ENCODE peak calls at places on chromosomes 6 and 20, in four cellular contexts. W is HAP-1, I is iPS DF 6.9, X is GM23248. D is an unnamed sample.

GRCh38 chr6:10403385-10404106 is 11.3 kb downstream of the TFAP2A start:
- DNase-seq in I (no peak), X (peak), W (no peak), D (no peak)

GRCh38 chr6:7721654-7722053 is 4.2 kb upstream of the BMP6 start:
- DNase-seq in W (peak), X (peak), I (no peak), D (no peak)

GRCh38 chr6:18680842-18681241 is 293.7 kb downstream of the RNF144B start:
- DNase-seq in W (no peak), X (no peak), I (no peak), D (no peak)

GRCh38 chr6:135062735-135063134 is 8.1 kb upstream of the HBS1L start:
- DNase-seq in X (no peak), W (peak), I (no peak), D (no peak)

GRCh38 chr20:15061955-15062354 is 724.5 kb upstream of the FLRT3 start:
- DNase-seq in X (no peak), I (no peak), W (no peak), D (no peak)

GRCh38 chr20:51467971-51468626 is 74.4 kb downstream of the NFATC2 start:
- DNase-seq in I (no peak), W (no peak), X (no peak), D (no peak)

GRCh38 chr6:17186925-17187324 is 85.1 kb downstream of the STMND1 start:
- DNase-seq in W (no peak), X (no peak), I (no peak), D (no peak)

GRCh38 chr6:57006101-57006500 is 40.4 kb upstream of the KIAA1586 start:
- DNase-seq in X (no peak), W (no peak), I (no peak), D (no peak)

GRCh38 chr20:39036011-39036410 is 73.9 kb downstream of the DHX35 start:
- DNase-seq in I (no peak), X (peak), W (no peak), D (no peak)

GRCh38 chr20:37680420-37680819 is 13.4 kb upstream of the CTNNBL1 start:
- DNase-seq in I (no peak), X (peak), W (no peak), D (no peak)

GRCh38 chr6:135904666-135905065 is 53.2 kb downstream of the PDE7B start:
- DNase-seq in I (no peak), X (peak), W (no peak), D (no peak)

GRCh38 chr6:1255646-1256365 is 56.1 kb upstream of the FOXQ1 start:
- DNase-seq in X (peak), W (no peak), I (no peak), D (no peak)

GRCh38 chr20:58651548-58651822 is 402 bp downstream of the STX16 start:
- DNase-seq in W (no peak), I (no peak), X (no peak), D (no peak)

GRCh38 chr6:119349341-119350201 is at the start of gene MAN1A1:
- DNase-seq in W (peak), I (peak), X (peak), D (peak)

GRCh38 chr20:16206817-16207216 is 366.4 kb downstream of the KIF16B start:
- DNase-seq in I (no peak), X (no peak), W (no peak), D (no peak)

GRCh38 chr6:33785766-33786165 is 3.2 kb downstream of the LEMD2 start:
- DNase-seq in I (no peak), W (peak), X (peak), D (no peak)

GRCh38 chr20:31547017-31547675 is 32.9 kb downstream of the HM13 start:
- DNase-seq in I (peak), W (no peak), X (peak), D (peak)

GRCh38 chr6:31738048-31738979 is 1.5 kb upstream of the MSH5 start:
- DNase-seq in W (peak), I (no peak), X (peak), D (peak)

GRCh38 chr6:46411798-46412197 is 79.5 kb downstream of the RCAN2 start:
- DNase-seq in X (no peak), W (no peak), I (no peak), D (no peak)

GRCh38 chr6:111121789-111122350 is 34.6 kb downstream of the SLC16A10 start:
- DNase-seq in X (no peak), I (no peak), W (no peak), D (no peak)

GRCh38 chr20:59042151-59042795 is at the start of gene PRELID3B:
- DNase-seq in X (peak), I (no peak), W (no peak), D (peak)

GRCh38 chr6:148445116-148445515 is 102.5 kb downstream of the SASH1 start:
- DNase-seq in W (no peak), X (no peak), I (no peak), D (no peak)

GRCh38 chr20:45781391-45781931 is 10.2 kb downstream of the WFDC3 start:
- DNase-seq in I (no peak), X (peak), W (no peak), D (no peak)

GRCh38 chr20:38217791-38218565 is 42.6 kb downstream of the KIAA1755 start:
- DNase-seq in X (peak), I (no peak), W (no peak), D (no peak)

GRCh38 chr6:1013656-1014430 is 298.1 kb upstream of the FOXQ1 start:
- DNase-seq in W (no peak), X (no peak), I (no peak), D (no peak)

GRCh38 chr20:52793339-52793963 is 178.7 kb upstream of the TSHZ2 start:
- DNase-seq in X (no peak), W (no peak), I (no peak), D (no peak)

GRCh38 chr6:31299511-31299910 is 27.6 kb upstream of the HLA-C start:
- DNase-seq in X (no peak), W (no peak), I (no peak), D (no peak)

GRCh38 chr6:166687538-166688259 is 60.6 kb upstream of the RPS6KA2 start:
- DNase-seq in X (no peak), I (no peak), W (no peak), D (no peak)

GRCh38 chr20:50655325-50655880 is 35.9 kb downstream of the RIPOR3 start:
- DNase-seq in W (no peak), I (no peak), X (peak), D (no peak)

GRCh38 chr6:43575105-43575771 is 600 bp downstream of the XPO5 start:
- DNase-seq in X (peak), W (peak), I (peak), D (peak)

DNA sequence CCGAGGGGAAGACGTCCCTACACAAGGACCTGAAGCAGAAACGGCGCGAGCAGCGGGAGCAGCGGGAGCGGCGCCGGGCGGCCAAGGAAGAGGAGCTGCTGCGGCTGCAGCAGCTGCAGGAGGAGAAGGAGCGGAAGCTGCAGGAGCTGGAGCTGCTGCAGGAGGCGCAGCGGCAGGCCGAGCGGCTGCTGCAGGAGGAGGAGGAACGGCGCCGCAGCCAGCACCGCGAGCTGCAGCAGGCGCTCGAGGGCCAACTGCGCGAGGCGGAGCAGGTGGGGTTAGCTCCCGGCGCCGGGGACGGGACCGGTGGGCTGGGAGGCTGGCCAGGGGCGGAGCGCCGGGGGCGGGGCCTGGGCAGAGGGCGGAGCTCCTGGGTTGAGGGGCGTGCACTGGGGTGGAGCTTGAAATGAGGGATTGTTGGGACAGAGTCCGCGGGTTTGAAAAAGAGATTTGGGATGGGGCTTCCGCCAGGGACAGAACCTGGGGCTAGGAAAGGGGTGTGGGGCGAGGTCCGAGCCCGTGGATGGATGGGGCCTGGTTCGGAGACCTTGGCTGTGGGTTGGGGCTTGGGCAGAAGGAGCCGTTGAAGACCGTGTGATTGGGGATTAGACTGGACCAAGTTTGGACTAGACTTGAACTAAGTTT is 20.7 kb downstream of the DEF6 start:
- DNase-seq in I (no peak), X (peak), W (no peak), D (peak)
- H3K4me3 ChIP-seq in I (peak), X (peak), W (no peak), D (peak)

GRCh38 chr6:116105247-116105646 is 4.6 kb downstream of the NT5DC1 start:
- DNase-seq in W (no peak), X (no peak), I (no peak), D (no peak)
- H3K4me3 ChIP-seq in W (no peak), X (no peak), I (no peak), D (no peak)

DNA sequence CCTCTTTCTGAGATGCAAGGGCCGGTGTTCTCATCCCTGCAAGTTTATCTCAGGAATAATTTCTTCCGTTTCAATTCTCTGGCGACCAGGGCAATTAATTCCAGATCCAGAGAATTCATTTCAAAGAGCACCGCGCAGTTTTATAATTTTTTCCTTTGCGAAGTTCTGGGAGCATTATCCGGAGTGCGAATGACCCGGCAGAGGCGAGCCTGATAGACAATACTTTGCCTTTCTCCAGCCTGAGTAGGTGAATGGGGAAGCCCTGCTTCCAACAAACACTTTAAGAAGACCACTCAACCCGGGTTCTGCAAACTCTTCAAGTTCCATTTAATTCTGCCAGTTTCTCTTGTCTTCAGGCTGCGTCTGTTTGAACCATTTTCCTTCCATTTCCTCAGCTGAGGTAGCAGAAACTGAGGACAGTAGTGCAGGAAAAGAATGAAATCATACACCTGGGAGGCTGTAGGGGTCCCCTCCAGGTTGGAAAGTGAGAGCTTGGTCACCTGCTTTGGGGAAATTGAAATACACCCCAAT is 974 bp downstream of the VGLL2 start:
- DNase-seq in I (no peak), W (no peak), X (peak), D (no peak)
- H3K4me3 ChIP-seq in I (no peak), W (no peak), X (peak), D (no peak)

GRCh38 chr20:9600562-9600961 is 86.2 kb downstream of the LAMP5 start:
- DNase-seq in I (no peak), W (no peak), X (no peak), D (no peak)

GRCh38 chr20:9597547-9597946 is 83.2 kb downstream of the LAMP5 start:
- DNase-seq in W (no peak), X (no peak), I (no peak), D (no peak)

GRCh38 chr20:9602834-9603173 is 88.4 kb downstream of the LAMP5 start:
- DNase-seq in X (no peak), W (no peak), I (no peak), D (no peak)
- H3K4me3 ChIP-seq in X (no peak), W (no peak), I (no peak), D (no peak)

D was measured in pancreas.